ENCODE peak calls at places on chromosome 7, in eight cellular contexts. G is gastrocnemius medialis, N is substantia nigra, W is A673, C is coronary artery, Y is fibroblast of lung, X is sigmoid colon, R is aorta. L is an unnamed sample.

GRCh38 chr7:32043688-32044087 is 26.5 kb downstream of the PDE1C start:
- DNase-seq in G (no peak), N (no peak), W (no peak), C (no peak), Y (peak), X (no peak), R (no peak), L (peak)

GRCh38 chr7:76513817-76514799 is 3.8 kb downstream of the UPK3B start:
- DNase-seq in G (no peak), N (no peak), W (no peak), C (no peak), Y (no peak), X (peak), R (peak), L (no peak)

GRCh38 chr7:50304158-50304910 is at the start of gene IKZF1:
- DNase-seq in G (peak), N (peak), W (peak), C (no peak), Y (no peak), X (peak), R (peak), L (no peak)

GRCh38 chr7:27237735-27238334 is 4.8 kb upstream of the EVX1 start:
- DNase-seq in G (no peak), N (no peak), W (no peak), C (no peak), Y (peak), X (no peak), R (no peak), L (peak)

GRCh38 chr7:151233111-151233701 is 923 bp downstream of the CHPF2 start:
- DNase-seq in G (no peak), N (no peak), W (peak), C (no peak), Y (peak), X (peak), R (peak), L (peak)

GRCh38 chr7:117173001-117173400 is 149.9 kb downstream of the WNT2 start:
- DNase-seq in G (no peak), N (no peak), W (no peak), C (no peak), Y (no peak), X (no peak), R (no peak), L (peak)

GRCh38 chr7:21256310-21256877 is 171.5 kb upstream of the SP4 start:
- DNase-seq in G (no peak), N (no peak), W (peak), C (no peak), Y (peak), X (no peak), R (no peak), L (peak)

GRCh38 chr7:97145068-97145467 is 27.6 kb downstream of the SDHAF3 start:
- DNase-seq in G (no peak), N (no peak), W (peak), C (no peak), Y (peak), X (no peak), R (no peak), L (peak)

GRCh38 chr7:2903686-2904162 is 59.6 kb upstream of the GNA12 start:
- DNase-seq in G (no peak), N (no peak), W (no peak), C (no peak), Y (no peak), X (no peak), R (no peak), L (no peak)

GRCh38 chr7:22823142-22823497 is 471 bp upstream of the TOMM7 start:
- DNase-seq in G (no peak), N (no peak), W (no peak), C (no peak), Y (no peak), X (no peak), R (no peak), L (no peak)

GRCh38 chr7:144057954-144058353 is 9.2 kb downstream of the OR2A5 start:
- DNase-seq in G (no peak), N (no peak), W (no peak), C (no peak), Y (peak), X (no peak), R (no peak), L (no peak)

GRCh38 chr7:159127691-159128642 is 16.7 kb downstream of the VIPR2 start:
- DNase-seq in G (no peak), N (no peak), W (no peak), C (peak), Y (no peak), X (peak), R (no peak), L (no peak)

GRCh38 chr7:44111759-44112158 is 7.6 kb downstream of the AEBP1 start:
- DNase-seq in G (no peak), N (no peak), W (no peak), C (no peak), Y (no peak), X (no peak), R (peak), L (no peak)

GRCh38 chr7:38020134-38020533 is 99.7 kb downstream of the EPDR1 start:
- DNase-seq in G (no peak), N (no peak), W (peak), C (no peak), Y (peak), X (no peak), R (peak), L (peak)

GRCh38 chr7:129969881-129970446 is 17.2 kb upstream of the UBE2H start:
- DNase-seq in G (no peak), N (no peak), W (peak), C (no peak), Y (peak), X (no peak), R (no peak), L (peak)

GRCh38 chr7:150953061-150953997 is 24.8 kb downstream of the KCNH2 start:
- DNase-seq in G (no peak), N (no peak), W (no peak), C (no peak), Y (no peak), X (peak), R (peak), L (no peak)

GRCh38 chr7:27101906-27102577 is 441 bp downstream of the HOXA2 start:
- DNase-seq in G (no peak), N (no peak), W (no peak), C (no peak), Y (peak), X (peak), R (peak), L (peak)

GRCh38 chr7:117092801-117093200 is 139.5 kb downstream of the ST7 start:
- DNase-seq in G (no peak), N (no peak), W (no peak), C (no peak), Y (no peak), X (no peak), R (no peak), L (peak)

GRCh38 chr7:133770863-133771492 is 356.2 kb upstream of the LRGUK start:
- DNase-seq in G (no peak), N (no peak), W (no peak), C (no peak), Y (peak), X (no peak), R (no peak), L (peak)

DNA sequence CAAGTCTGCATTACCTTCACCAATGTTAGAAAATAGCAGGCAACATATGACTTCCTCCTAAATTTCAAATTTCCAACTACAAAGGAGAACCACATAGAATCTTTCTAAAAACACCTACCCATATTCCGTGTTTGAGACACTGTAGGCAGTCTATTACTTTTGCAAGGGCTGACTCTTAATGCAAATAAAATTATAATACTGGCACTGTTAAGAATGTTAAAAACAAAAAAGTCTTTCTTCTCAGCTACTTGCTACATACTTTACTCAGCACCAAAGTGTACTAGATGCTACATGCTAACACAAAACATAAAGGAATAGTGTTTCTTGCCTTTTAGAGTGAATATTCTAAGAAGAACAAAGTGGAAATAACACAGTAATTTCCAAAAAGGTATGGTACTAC is 65.4 kb downstream of the SRPK2 start:
- DNase-seq in G (no peak), N (no peak), W (no peak), C (no peak), Y (no peak), X (no peak), R (no peak), L (no peak)
- H3K27ac ChIP-seq in G (no peak), N (no peak), W (no peak), C (no peak), Y (no peak), X (no peak), R (no peak), L (no peak)

GRCh38 chr7:101121996-101122932 is 4.6 kb upstream of the SERPINE1 start:
- DNase-seq in G (peak), N (no peak), W (peak), C (peak), Y (peak), X (peak), R (peak), L (peak)
- H3K27ac ChIP-seq in G (peak), N (no peak), W (peak), C (peak), Y (peak), X (peak), R (peak), L (peak)

DNA sequence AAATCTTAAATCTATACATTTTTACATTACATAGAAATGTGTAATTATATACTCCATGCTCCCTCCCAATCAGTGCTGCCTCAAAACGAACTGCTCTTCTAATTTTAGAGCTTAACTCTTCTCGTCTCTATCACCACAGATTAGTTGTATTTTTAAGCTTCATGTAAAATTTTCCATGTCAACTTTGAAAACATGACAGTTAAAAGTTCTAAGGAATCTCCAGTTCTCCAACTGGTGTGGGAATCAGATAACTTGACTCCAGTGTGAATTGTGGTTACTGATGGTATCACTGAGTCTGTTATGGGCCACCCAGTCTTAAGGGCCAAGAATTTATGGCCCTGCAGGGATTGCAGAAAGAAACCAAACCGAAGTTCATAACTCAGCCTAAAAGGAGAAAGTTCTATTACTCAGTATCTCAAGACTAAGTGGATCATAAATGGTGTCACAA is 31.7 kb upstream of the KMT2E start:
- DNase-seq in G (no peak), N (no peak), W (no peak), C (no peak), Y (peak), X (no peak), R (no peak), L (peak)
- H3K27ac ChIP-seq in G (no peak), N (peak), W (peak), C (peak), Y (peak), X (peak), R (peak), L (peak)

GRCh38 chr7:46679671-46680070 is 758.6 kb upstream of the IGFBP3 start:
- DNase-seq in G (no peak), N (no peak), W (no peak), C (no peak), Y (no peak), X (no peak), R (no peak), L (no peak)
- H3K27ac ChIP-seq in G (no peak), N (no peak), W (no peak), C (no peak), Y (no peak), X (no peak), R (no peak), L (no peak)

DNA sequence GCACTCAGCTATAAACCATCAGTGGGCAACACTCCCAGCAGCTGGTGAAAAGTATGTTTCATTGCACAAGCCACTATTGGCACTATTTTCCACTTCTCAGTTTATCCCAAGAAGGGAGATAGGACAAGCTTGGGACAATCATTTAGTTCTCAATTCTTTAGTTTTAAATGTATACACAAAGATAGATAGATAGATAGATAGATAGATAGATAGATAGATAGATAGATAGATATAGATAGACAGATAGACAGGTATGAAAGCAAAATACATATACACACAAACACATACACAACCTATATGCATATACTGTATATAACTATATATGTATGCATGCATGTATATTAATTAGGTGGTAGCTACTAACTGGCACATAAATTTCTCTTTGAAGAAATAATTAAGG is 411.6 kb upstream of the KCND2 start:
- DNase-seq in G (no peak), N (no peak), W (no peak), C (no peak), Y (no peak), X (no peak), R (no peak), L (no peak)
- H3K27ac ChIP-seq in G (no peak), N (no peak), W (no peak), C (no peak), Y (no peak), X (no peak), R (no peak), L (no peak)

GRCh38 chr7:155456517-155456771 is 1.5 kb upstream of the EN2 start:
- DNase-seq in G (no peak), N (no peak), W (no peak), C (no peak), Y (no peak), X (no peak), R (no peak), L (no peak)
- H3K27ac ChIP-seq in G (no peak), N (no peak), W (no peak), C (no peak), Y (no peak), X (no peak), R (no peak), L (no peak)

DNA sequence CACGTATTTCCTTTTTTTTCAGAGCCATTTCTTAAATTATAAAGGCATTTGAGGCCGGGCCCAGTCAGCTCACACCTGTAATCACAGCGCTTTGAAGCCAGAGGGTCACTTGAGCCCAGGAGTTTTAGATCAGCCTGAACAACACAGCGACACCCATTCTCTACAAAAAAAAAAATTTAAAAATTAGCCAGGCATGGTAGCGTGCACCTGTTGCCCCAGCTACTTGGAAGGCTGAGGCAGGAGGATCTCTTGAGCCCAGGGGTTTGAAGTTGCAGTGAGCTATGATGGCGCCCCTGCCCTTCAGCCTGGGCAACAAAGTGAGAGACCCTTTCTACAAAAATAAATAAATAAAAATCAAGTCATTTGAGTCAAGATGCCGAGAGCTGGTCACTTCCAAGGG is 3.0 kb downstream of the TMEM130 start:
- DNase-seq in G (no peak), N (no peak), W (no peak), C (no peak), Y (no peak), X (no peak), R (no peak), L (no peak)
- H3K27ac ChIP-seq in G (no peak), N (no peak), W (no peak), C (peak), Y (no peak), X (no peak), R (no peak), L (no peak)

GRCh38 chr7:155738652-155739537 is 73.4 kb downstream of the SHH start:
- DNase-seq in G (peak), N (peak), W (peak), C (no peak), Y (peak), X (peak), R (peak), L (peak)
- H3K27ac ChIP-seq in G (no peak), N (no peak), W (no peak), C (no peak), Y (no peak), X (no peak), R (no peak), L (no peak)

GRCh38 chr7:137962875-137963507 is 38.9 kb downstream of the CREB3L2 start:
- DNase-seq in G (no peak), N (no peak), W (no peak), C (no peak), Y (no peak), X (no peak), R (no peak), L (no peak)
- H3K27ac ChIP-seq in G (no peak), N (no peak), W (no peak), C (peak), Y (no peak), X (no peak), R (no peak), L (no peak)